ENCODE peak calls at places on chromosomes 12 and 14, in seven cellular contexts. One of them, this sample, is unnamed.

GRCh38 chr12:109773384-109774011 is 59.7 kb downstream of the TRPV4 start:
- DNase-seq in DND-41: no peak
- DNase-seq in left lung: no peak
- DNase-seq in CD8-positive, alpha-beta T cell: no peak
- DNase-seq in heart left ventricle: no peak
- DNase-seq in neuronal stem cell: no peak
- DNase-seq in hepatocyte: no peak
- DNase-seq in this sample: peak; percentile 51

GRCh38 chr14:76768201-76768656 is 7.0 kb downstream of the VASH1 start:
- DNase-seq in DND-41: peak; percentile 23
- DNase-seq in left lung: no peak
- DNase-seq in CD8-positive, alpha-beta T cell: peak; percentile 69
- DNase-seq in heart left ventricle: peak; percentile 86
- DNase-seq in neuronal stem cell: no peak
- DNase-seq in hepatocyte: no peak
- DNase-seq in this sample: peak; percentile 22

GRCh38 chr12:120639771-120640721 is at the start of gene CABP1:
- DNase-seq in DND-41: peak; percentile 64
- DNase-seq in left lung: peak; percentile 80
- DNase-seq in CD8-positive, alpha-beta T cell: peak; percentile 80
- DNase-seq in heart left ventricle: no peak
- DNase-seq in neuronal stem cell: peak; percentile 54
- DNase-seq in hepatocyte: peak; percentile 55
- DNase-seq in this sample: peak; percentile 37

GRCh38 chr12:118102070-118102469 is 1.7 kb downstream of the VSIG10 start:
- DNase-seq in DND-41: no peak
- DNase-seq in left lung: no peak
- DNase-seq in CD8-positive, alpha-beta T cell: no peak
- DNase-seq in heart left ventricle: no peak
- DNase-seq in neuronal stem cell: no peak
- DNase-seq in hepatocyte: peak; percentile 29
- DNase-seq in this sample: peak; percentile 60

GRCh38 chr12:116187158-116187511 is 90.4 kb downstream of the MED13L start:
- DNase-seq in DND-41: no peak
- DNase-seq in left lung: no peak
- DNase-seq in CD8-positive, alpha-beta T cell: no peak
- DNase-seq in heart left ventricle: no peak
- DNase-seq in neuronal stem cell: no peak
- DNase-seq in hepatocyte: no peak
- DNase-seq in this sample: no peak

GRCh38 chr14:79540394-79540793 is 670.9 kb downstream of the DIO2 start:
- DNase-seq in DND-41: no peak
- DNase-seq in left lung: no peak
- DNase-seq in CD8-positive, alpha-beta T cell: no peak
- DNase-seq in heart left ventricle: no peak
- DNase-seq in neuronal stem cell: no peak
- DNase-seq in hepatocyte: no peak
- DNase-seq in this sample: no peak

GRCh38 chr12:88574278-88574677 is 6.0 kb downstream of the KITLG start:
- DNase-seq in DND-41: no peak
- DNase-seq in left lung: no peak
- DNase-seq in CD8-positive, alpha-beta T cell: no peak
- DNase-seq in heart left ventricle: no peak
- DNase-seq in neuronal stem cell: no peak
- DNase-seq in hepatocyte: no peak
- DNase-seq in this sample: peak; percentile 13

GRCh38 chr14:103436533-103436932 is 51.3 kb downstream of the MARK3 start:
- DNase-seq in DND-41: no peak
- DNase-seq in left lung: no peak
- DNase-seq in CD8-positive, alpha-beta T cell: no peak
- DNase-seq in heart left ventricle: no peak
- DNase-seq in neuronal stem cell: no peak
- DNase-seq in hepatocyte: no peak
- DNase-seq in this sample: no peak

GRCh38 chr12:8031872-8032241 is 659 bp upstream of the FOXJ2 start:
- DNase-seq in DND-41: no peak
- DNase-seq in left lung: no peak
- DNase-seq in CD8-positive, alpha-beta T cell: no peak
- DNase-seq in heart left ventricle: no peak
- DNase-seq in neuronal stem cell: no peak
- DNase-seq in hepatocyte: no peak
- DNase-seq in this sample: peak; percentile 13

GRCh38 chr14:99382071-99382640 is 98.5 kb downstream of the SETD3 start:
- DNase-seq in DND-41: no peak
- DNase-seq in left lung: no peak
- DNase-seq in CD8-positive, alpha-beta T cell: no peak
- DNase-seq in heart left ventricle: no peak
- DNase-seq in neuronal stem cell: no peak
- DNase-seq in hepatocyte: no peak
- DNase-seq in this sample: no peak

GRCh38 chr12:2813573-2814185 is 1.2 kb downstream of the ITFG2 start:
- DNase-seq in DND-41: peak; percentile 73
- DNase-seq in left lung: no peak
- DNase-seq in CD8-positive, alpha-beta T cell: peak; percentile 40
- DNase-seq in heart left ventricle: no peak
- DNase-seq in neuronal stem cell: no peak
- DNase-seq in hepatocyte: peak; percentile 83
- DNase-seq in this sample: peak; percentile 55

GRCh38 chr12:46585854-46586621 is 213.5 kb upstream of the SLC38A2 start:
- DNase-seq in DND-41: peak; percentile 86
- DNase-seq in left lung: no peak
- DNase-seq in CD8-positive, alpha-beta T cell: peak; percentile 17
- DNase-seq in heart left ventricle: no peak
- DNase-seq in neuronal stem cell: peak; percentile 53
- DNase-seq in hepatocyte: peak; percentile 73
- DNase-seq in this sample: peak; percentile 24

GRCh38 chr12:12784911-12785814 is at the start of gene APOLD1:
- DNase-seq in DND-41: peak; percentile 34
- DNase-seq in left lung: no peak
- DNase-seq in CD8-positive, alpha-beta T cell: no peak
- DNase-seq in heart left ventricle: no peak
- DNase-seq in neuronal stem cell: no peak
- DNase-seq in hepatocyte: no peak
- DNase-seq in this sample: no peak

GRCh38 chr14:92704036-92704804 is 44.2 kb downstream of the LGMN start:
- DNase-seq in DND-41: no peak
- DNase-seq in left lung: no peak
- DNase-seq in CD8-positive, alpha-beta T cell: no peak
- DNase-seq in heart left ventricle: no peak
- DNase-seq in neuronal stem cell: no peak
- DNase-seq in hepatocyte: no peak
- DNase-seq in this sample: no peak
- H3K4me1 ChIP-seq in DND-41: no peaks in the 10 kb centered on the region
- H3K4me1 ChIP-seq in left lung: peaks cover 27% of the 10 kb centered on the region
- H3K4me1 ChIP-seq in CD8-positive, alpha-beta T cell: no peaks in the 10 kb centered on the region
- H3K4me1 ChIP-seq in heart left ventricle: no peaks in the 10 kb centered on the region
- H3K4me1 ChIP-seq in neuronal stem cell: no peaks in the 10 kb centered on the region
- H3K4me1 ChIP-seq in hepatocyte: no peaks in the 10 kb centered on the region
- H3K4me1 ChIP-seq in this sample: no peaks in the 10 kb centered on the region

GRCh38 chr14:50745401-50746058 is 77.4 kb upstream of the SAV1 start:
- DNase-seq in DND-41: no peak
- DNase-seq in left lung: no peak
- DNase-seq in CD8-positive, alpha-beta T cell: no peak
- DNase-seq in heart left ventricle: no peak
- DNase-seq in neuronal stem cell: no peak
- DNase-seq in hepatocyte: no peak
- DNase-seq in this sample: no peak

GRCh38 chr14:50740858-50741257 is 72.8 kb upstream of the SAV1 start:
- DNase-seq in DND-41: no peak
- DNase-seq in left lung: no peak
- DNase-seq in CD8-positive, alpha-beta T cell: no peak
- DNase-seq in heart left ventricle: no peak
- DNase-seq in neuronal stem cell: no peak
- DNase-seq in hepatocyte: no peak
- DNase-seq in this sample: no peak

GRCh38 chr14:50741571-50741970 is 73.5 kb upstream of the SAV1 start:
- DNase-seq in DND-41: no peak
- DNase-seq in left lung: no peak
- DNase-seq in CD8-positive, alpha-beta T cell: no peak
- DNase-seq in heart left ventricle: no peak
- DNase-seq in neuronal stem cell: no peak
- DNase-seq in hepatocyte: no peak
- DNase-seq in this sample: no peak

GRCh38 chr14:50739186-50739585 is 71.1 kb upstream of the SAV1 start:
- DNase-seq in DND-41: no peak
- DNase-seq in left lung: no peak
- DNase-seq in CD8-positive, alpha-beta T cell: no peak
- DNase-seq in heart left ventricle: no peak
- DNase-seq in neuronal stem cell: no peak
- DNase-seq in hepatocyte: no peak
- DNase-seq in this sample: no peak

DNA sequence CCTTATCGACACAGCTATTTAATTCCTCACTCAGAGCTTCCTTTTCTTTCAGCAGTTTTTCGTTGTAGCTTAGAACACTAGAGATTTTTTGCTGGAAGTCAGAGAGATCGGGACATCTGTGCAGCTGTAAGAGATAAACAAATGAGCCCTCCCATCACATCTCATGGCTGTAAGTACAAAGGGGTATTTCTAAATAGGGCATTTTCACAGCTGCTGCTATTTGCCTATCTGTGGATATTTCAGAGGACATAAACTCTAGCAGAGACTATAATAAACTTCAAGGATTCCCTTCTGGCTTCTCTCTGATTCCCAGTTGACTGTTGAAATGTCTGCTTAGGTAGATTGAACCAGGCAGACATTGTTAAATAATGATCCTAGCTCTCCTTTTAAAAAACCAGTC is 76.1 kb upstream of the SAV1 start:
- DNase-seq in DND-41: no peak
- DNase-seq in left lung: no peak
- DNase-seq in CD8-positive, alpha-beta T cell: no peak
- DNase-seq in heart left ventricle: no peak
- DNase-seq in neuronal stem cell: no peak
- DNase-seq in hepatocyte: no peak
- DNase-seq in this sample: no peak
- H3K4me1 ChIP-seq in DND-41: no peaks in the 10 kb centered on the region
- H3K4me1 ChIP-seq in left lung: peaks cover 15% of the 10 kb centered on the region
- H3K4me1 ChIP-seq in CD8-positive, alpha-beta T cell: no peaks in the 10 kb centered on the region
- H3K4me1 ChIP-seq in heart left ventricle: no peaks in the 10 kb centered on the region
- H3K4me1 ChIP-seq in neuronal stem cell: no peaks in the 10 kb centered on the region
- H3K4me1 ChIP-seq in hepatocyte: no peaks in the 10 kb centered on the region
- H3K4me1 ChIP-seq in this sample: no peaks in the 10 kb centered on the region

GRCh38 chr14:68944162-68944561 is 34.9 kb downstream of the ACTN1 start:
- DNase-seq in DND-41: no peak
- DNase-seq in left lung: no peak
- DNase-seq in CD8-positive, alpha-beta T cell: no peak
- DNase-seq in heart left ventricle: no peak
- DNase-seq in neuronal stem cell: no peak
- DNase-seq in hepatocyte: no peak
- DNase-seq in this sample: no peak

GRCh38 chr14:68946423-68946822 is 32.7 kb downstream of the ACTN1 start:
- DNase-seq in DND-41: no peak
- DNase-seq in left lung: no peak
- DNase-seq in CD8-positive, alpha-beta T cell: no peak
- DNase-seq in heart left ventricle: no peak
- DNase-seq in neuronal stem cell: no peak
- DNase-seq in hepatocyte: no peak
- DNase-seq in this sample: no peak

GRCh38 chr14:68945190-68945584 is 33.9 kb downstream of the ACTN1 start:
- DNase-seq in DND-41: no peak
- DNase-seq in left lung: no peak
- DNase-seq in CD8-positive, alpha-beta T cell: peak; percentile 36
- DNase-seq in heart left ventricle: no peak
- DNase-seq in neuronal stem cell: no peak
- DNase-seq in hepatocyte: no peak
- DNase-seq in this sample: no peak

GRCh38 chr14:68947802-68948201 is 31.3 kb downstream of the ACTN1 start:
- DNase-seq in DND-41: no peak
- DNase-seq in left lung: no peak
- DNase-seq in CD8-positive, alpha-beta T cell: no peak
- DNase-seq in heart left ventricle: peak; percentile 80
- DNase-seq in neuronal stem cell: no peak
- DNase-seq in hepatocyte: peak; percentile 83
- DNase-seq in this sample: peak; percentile 88

GRCh38 chr14:68945585-68946289 is 33.4 kb downstream of the ACTN1 start:
- DNase-seq in DND-41: no peak
- DNase-seq in left lung: no peak
- DNase-seq in CD8-positive, alpha-beta T cell: no peak
- DNase-seq in heart left ventricle: no peak
- DNase-seq in neuronal stem cell: no peak
- DNase-seq in hepatocyte: no peak
- DNase-seq in this sample: peak; percentile 89
- H3K4me1 ChIP-seq in DND-41: peaks cover 5% of the 10 kb centered on the region
- H3K4me1 ChIP-seq in left lung: peaks cover 95% of the 10 kb centered on the region
- H3K4me1 ChIP-seq in CD8-positive, alpha-beta T cell: peaks cover 97% of the 10 kb centered on the region
- H3K4me1 ChIP-seq in heart left ventricle: peaks cover 53% of the 10 kb centered on the region
- H3K4me1 ChIP-seq in neuronal stem cell: no peaks in the 10 kb centered on the region
- H3K4me1 ChIP-seq in hepatocyte: peaks cover 59% of the 10 kb centered on the region
- H3K4me1 ChIP-seq in this sample: peaks cover 5% of the 10 kb centered on the region

GRCh38 chr12:112427760-112428159 is 9.0 kb downstream of the PTPN11 start:
- DNase-seq in DND-41: no peak
- DNase-seq in left lung: no peak
- DNase-seq in CD8-positive, alpha-beta T cell: no peak
- DNase-seq in heart left ventricle: no peak
- DNase-seq in neuronal stem cell: no peak
- DNase-seq in hepatocyte: no peak
- DNase-seq in this sample: no peak

GRCh38 chr12:112424126-112424525 is 5.4 kb downstream of the PTPN11 start:
- DNase-seq in DND-41: no peak
- DNase-seq in left lung: no peak
- DNase-seq in CD8-positive, alpha-beta T cell: no peak
- DNase-seq in heart left ventricle: no peak
- DNase-seq in neuronal stem cell: no peak
- DNase-seq in hepatocyte: no peak
- DNase-seq in this sample: no peak

GRCh38 chr12:112422531-112422930 is 3.8 kb downstream of the PTPN11 start:
- DNase-seq in DND-41: no peak
- DNase-seq in left lung: no peak
- DNase-seq in CD8-positive, alpha-beta T cell: no peak
- DNase-seq in heart left ventricle: no peak
- DNase-seq in neuronal stem cell: no peak
- DNase-seq in hepatocyte: peak; percentile 38
- DNase-seq in this sample: no peak

GRCh38 chr12:112421363-112421762 is 2.6 kb downstream of the PTPN11 start:
- DNase-seq in DND-41: no peak
- DNase-seq in left lung: no peak
- DNase-seq in CD8-positive, alpha-beta T cell: no peak
- DNase-seq in heart left ventricle: no peak
- DNase-seq in neuronal stem cell: no peak
- DNase-seq in hepatocyte: no peak
- DNase-seq in this sample: no peak

DNA sequence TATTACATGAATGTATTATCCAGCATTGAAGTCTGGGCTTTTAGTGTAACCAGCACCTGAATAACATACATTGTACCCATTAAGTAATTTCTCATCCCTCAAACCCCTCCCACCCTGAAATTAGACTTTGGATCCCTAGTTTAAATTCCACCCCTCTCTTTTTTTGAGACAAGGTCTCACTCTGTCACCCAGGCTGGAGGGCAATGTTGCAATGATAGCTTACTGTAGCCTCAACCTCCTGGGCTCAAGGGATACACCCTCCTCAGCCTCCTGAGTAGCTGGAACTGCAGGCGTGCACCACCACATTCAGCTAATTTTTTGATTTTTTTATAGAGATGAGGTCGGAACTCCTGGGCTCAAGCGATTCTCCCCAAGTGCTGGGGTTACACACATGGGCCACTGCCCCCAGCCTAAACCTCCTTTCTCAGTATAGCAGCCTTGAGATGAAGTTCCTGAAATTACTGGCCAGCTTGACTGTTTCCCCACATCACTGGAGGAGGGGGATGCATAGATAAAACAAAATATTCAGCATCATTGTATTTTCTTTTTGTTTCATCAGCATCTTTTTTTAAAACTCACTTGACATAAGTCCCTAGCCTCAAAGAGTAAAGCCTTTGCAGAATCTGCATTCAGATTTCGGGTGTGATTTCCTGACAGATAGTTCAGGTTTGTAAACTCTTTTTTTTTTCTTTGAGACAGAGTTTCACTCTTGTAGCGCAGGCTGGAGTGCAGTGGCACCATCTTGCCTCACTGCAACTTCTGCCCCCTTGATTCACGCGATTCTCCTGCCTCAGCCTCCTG is 7.0 kb downstream of the PTPN11 start:
- DNase-seq in DND-41: no peak
- DNase-seq in left lung: no peak
- DNase-seq in CD8-positive, alpha-beta T cell: no peak
- DNase-seq in heart left ventricle: no peak
- DNase-seq in neuronal stem cell: no peak
- DNase-seq in hepatocyte: no peak
- DNase-seq in this sample: no peak
- H3K4me1 ChIP-seq in DND-41: peaks cover 16% of the 10 kb centered on the region
- H3K4me1 ChIP-seq in left lung: peaks cover 33% of the 10 kb centered on the region
- H3K4me1 ChIP-seq in CD8-positive, alpha-beta T cell: peaks cover 12% of the 10 kb centered on the region
- H3K4me1 ChIP-seq in heart left ventricle: peaks cover 15% of the 10 kb centered on the region
- H3K4me1 ChIP-seq in neuronal stem cell: no peaks in the 10 kb centered on the region
- H3K4me1 ChIP-seq in hepatocyte: peaks cover 24% of the 10 kb centered on the region
- H3K4me1 ChIP-seq in this sample: no peaks in the 10 kb centered on the region

This sample was measured in small intestine.